ENCODE peak calls at places on chromosomes 2 and 18, in six cellular contexts. O, E, S, W, Q and Y are unnamed samples.

GRCh38 chr18:63439334-63439733 is 17.1 kb upstream of the VPS4B start:
- DNase-seq in O (peak), W (peak), Q (peak), S (peak), E (no peak), Y (no peak)

GRCh38 chr2:74405994-74406583 is 15.3 kb downstream of the C2orf81 start:
- DNase-seq in W (no peak), E (no peak), O (peak), Q (no peak), S (peak), Y (peak)

GRCh38 chr2:118443596-118443995 is 355.3 kb downstream of the INSIG2 start:
- DNase-seq in Q (no peak), W (no peak), O (no peak), S (peak), E (no peak), Y (peak)

GRCh38 chr2:23418490-23418911 is 33.5 kb downstream of the KLHL29 start:
- DNase-seq in Q (no peak), O (no peak), E (no peak), W (no peak), S (no peak), Y (no peak)

GRCh38 chr2:113173563-113174368 is at the start of gene PSD4:
- DNase-seq in Q (no peak), S (peak), E (no peak), W (peak), O (peak), Y (peak)

GRCh38 chr18:32424696-32425095 is 46.0 kb downstream of the GAREM1 start:
- DNase-seq in Q (no peak), W (no peak), O (no peak), E (no peak), S (no peak), Y (no peak)

GRCh38 chr2:217356795-217357194 is 496.9 kb upstream of the TNP1 start:
- DNase-seq in Q (peak), E (peak), O (no peak), W (peak), S (peak), Y (no peak)

GRCh38 chr2:168584934-168585333 is 128.9 kb downstream of the CERS6 start:
- DNase-seq in E (no peak), S (no peak), Q (no peak), O (peak), W (no peak), Y (no peak)

GRCh38 chr18:3649135-3649558 is 199.2 kb downstream of the TGIF1 start:
- DNase-seq in S (no peak), W (no peak), E (no peak), O (no peak), Q (no peak), Y (no peak)

GRCh38 chr2:230762317-230762896 is 49.8 kb downstream of the CAB39 start:
- DNase-seq in W (no peak), E (no peak), O (peak), Q (peak), S (peak), Y (no peak)

GRCh38 chr2:139495851-139496250 is 715.7 kb upstream of the NXPH2 start:
- DNase-seq in O (no peak), E (no peak), Q (no peak), S (no peak), W (no peak), Y (no peak)

GRCh38 chr2:70089220-70089945 is 2.1 kb downstream of the PCBP1 start:
- DNase-seq in Q (peak), O (peak), S (peak), W (peak), E (no peak), Y (no peak)

GRCh38 chr2:73266061-73266891 is 18.0 kb downstream of the FBXO41 start:
- DNase-seq in O (no peak), S (no peak), Q (no peak), W (no peak), E (peak), Y (no peak)

GRCh38 chr2:168348076-168348475 is 100.7 kb upstream of the STK39 start:
- DNase-seq in Q (peak), O (peak), S (peak), W (no peak), E (no peak), Y (no peak)

GRCh38 chr2:16821696-16822095 is 156.1 kb upstream of the CYRIA start:
- DNase-seq in O (no peak), W (no peak), E (no peak), S (peak), Q (no peak), Y (peak)

GRCh38 chr2:143428700-143429099 is 299.5 kb downstream of the ARHGAP15 start:
- DNase-seq in O (no peak), Q (no peak), E (no peak), W (no peak), S (no peak), Y (peak)

GRCh38 chr18:31042391-31043181 is at the start of gene DSC3:
- DNase-seq in S (no peak), E (no peak), Q (no peak), W (peak), O (no peak), Y (no peak)

GRCh38 chr2:44918095-44918775 is 23.3 kb upstream of the SIX3 start:
- DNase-seq in O (no peak), S (peak), Q (no peak), E (no peak), W (no peak), Y (peak)

GRCh38 chr2:231452799-231453508 is 11.3 kb downstream of the NCL start:
- DNase-seq in Q (peak), W (no peak), E (no peak), O (peak), S (peak), Y (no peak)

GRCh38 chr2:235669983-235670962 is 176.4 kb downstream of the AGAP1 start:
- DNase-seq in O (no peak), S (no peak), E (peak), Q (no peak), W (peak), Y (no peak)

GRCh38 chr2:113028112-113028511 is 22.9 kb downstream of the IL36A start:
- DNase-seq in W (no peak), O (no peak), Q (no peak), S (no peak), E (no peak), Y (no peak)

GRCh38 chr2:72940786-72941185 is 23.5 kb downstream of the EMX1 start:
- DNase-seq in W (no peak), S (no peak), E (no peak), Q (no peak), O (no peak), Y (no peak)

GRCh38 chr18:10726198-10727068 is 200.6 kb downstream of the NAPG start:
- DNase-seq in Q (no peak), E (no peak), S (no peak), W (no peak), O (no peak), Y (no peak)

GRCh38 chr2:105038383-105039061 is 653 bp downstream of the MRPS9 start:
- DNase-seq in E (no peak), O (no peak), W (no peak), Q (no peak), S (peak), Y (peak)

GRCh38 chr2:118752762-118753429 is 94.6 kb downstream of the EN1 start:
- DNase-seq in O (no peak), W (no peak), E (no peak), S (no peak), Q (no peak), Y (no peak)

GRCh38 chr2:111900859-111901258 is 2.5 kb downstream of the MERTK start:
- DNase-seq in W (no peak), S (peak), E (no peak), Q (peak), O (no peak), Y (no peak)

GRCh38 chr2:231985823-231986261 is 24.3 kb downstream of the DIS3L2 start:
- DNase-seq in W (peak), E (no peak), O (no peak), S (peak), Q (peak), Y (no peak)

GRCh38 chr2:71934595-71935263 is 212.9 kb downstream of the CYP26B1 start:
- DNase-seq in Q (no peak), W (no peak), E (no peak), O (no peak), S (peak), Y (peak)

GRCh38 chr2:85826990-85827878 is 61.6 kb downstream of the ST3GAL5 start:
- DNase-seq in S (peak), Q (peak), W (peak), E (peak), O (peak), Y (peak)

GRCh38 chr2:119426801-119427395 is 4.8 kb upstream of the TMEM37 start:
- DNase-seq in Q (no peak), E (no peak), O (no peak), S (no peak), W (peak), Y (no peak)